ENCODE peak calls at places on chromosomes 16 and 17, in ten cellular contexts. H is foreskin fibroblast, F is endothelial cell, Z is WTC11, K is colonic mucosa, R is stomach, C is ovary, U is heart right ventricle, X is AG10803, D is lung. B is an unnamed sample.

GRCh38 chr17:7897773-7898172 is 9.2 kb downstream of the CHD3 start:
- DNase-seq in H (peak), F (no peak), Z (no peak), K (no peak), R (no peak), C (no peak), U (no peak), X (peak), D (no peak), B (peak)

GRCh38 chr16:69166946-69167930 is 19.7 kb upstream of the SNTB2 start:
- DNase-seq in H (peak), F (no peak), Z (no peak), K (no peak), R (no peak), C (no peak), U (no peak), X (no peak), D (no peak), B (peak)

GRCh38 chr17:46125831-46126230 is 67.4 kb downstream of the KANSL1 start:
- DNase-seq in H (peak), F (no peak), Z (no peak), K (no peak), R (no peak), C (no peak), U (no peak), X (no peak), D (no peak), B (no peak)

GRCh38 chr16:67666032-67666537 is 465 bp downstream of the ENKD1 start:
- DNase-seq in H (peak), F (peak), Z (peak), K (no peak), R (no peak), C (peak), U (peak), X (no peak), D (no peak), B (no peak)

GRCh38 chr17:37118738-37119137 is 170.0 kb downstream of the AATF start:
- DNase-seq in H (no peak), F (no peak), Z (no peak), K (no peak), R (no peak), C (no peak), U (no peak), X (no peak), D (no peak), B (no peak)

GRCh38 chr17:7220593-7221280 is 999 bp downstream of the ACADVL start:
- DNase-seq in H (peak), F (peak), Z (peak), K (peak), R (peak), C (peak), U (no peak), X (peak), D (peak), B (peak)

GRCh38 chr17:49183341-49183740 is 27.0 kb downstream of the GNGT2 start:
- DNase-seq in H (no peak), F (no peak), Z (no peak), K (no peak), R (no peak), C (no peak), U (no peak), X (no peak), D (no peak), B (no peak)

GRCh38 chr16:84499638-84500037 is 4.8 kb downstream of the MEAK7 start:
- DNase-seq in H (no peak), F (no peak), Z (no peak), K (no peak), R (no peak), C (no peak), U (no peak), X (no peak), D (no peak), B (no peak)

GRCh38 chr17:81676906-81677305 is 6.7 kb downstream of the ARL16 start:
- DNase-seq in H (no peak), F (no peak), Z (no peak), K (no peak), R (no peak), C (no peak), U (no peak), X (no peak), D (no peak), B (no peak)

GRCh38 chr17:21678451-21679081 is 13.8 kb upstream of the KCNJ18 start:
- DNase-seq in H (no peak), F (no peak), Z (no peak), K (no peak), R (no peak), C (no peak), U (no peak), X (no peak), D (no peak), B (no peak)

GRCh38 chr17:28331891-28332420 is 3.3 kb downstream of the IFT20 start:
- DNase-seq in H (no peak), F (no peak), Z (no peak), K (no peak), R (peak), C (no peak), U (no peak), X (no peak), D (no peak), B (no peak)

GRCh38 chr17:21058098-21058893 is 15.5 kb upstream of the USP22 start:
- DNase-seq in H (peak), F (no peak), Z (no peak), K (no peak), R (no peak), C (no peak), U (no peak), X (peak), D (no peak), B (peak)

GRCh38 chr16:88941933-88942909 is 34.8 kb downstream of the CBFA2T3 start:
- DNase-seq in H (peak), F (peak), Z (peak), K (peak), R (peak), C (peak), U (peak), X (no peak), D (peak), B (no peak)

GRCh38 chr16:73057369-73058210 is 9.7 kb upstream of the ZFHX3 start:
- DNase-seq in H (peak), F (peak), Z (peak), K (no peak), R (no peak), C (peak), U (peak), X (no peak), D (no peak), B (no peak)
- TF ChIP-seq CTCF in H (peak), F (no peak), Z (no peak), K (no peak), R (no peak), C (no peak), U (no peak), X (peak), D (no peak), B (peak)

DNA sequence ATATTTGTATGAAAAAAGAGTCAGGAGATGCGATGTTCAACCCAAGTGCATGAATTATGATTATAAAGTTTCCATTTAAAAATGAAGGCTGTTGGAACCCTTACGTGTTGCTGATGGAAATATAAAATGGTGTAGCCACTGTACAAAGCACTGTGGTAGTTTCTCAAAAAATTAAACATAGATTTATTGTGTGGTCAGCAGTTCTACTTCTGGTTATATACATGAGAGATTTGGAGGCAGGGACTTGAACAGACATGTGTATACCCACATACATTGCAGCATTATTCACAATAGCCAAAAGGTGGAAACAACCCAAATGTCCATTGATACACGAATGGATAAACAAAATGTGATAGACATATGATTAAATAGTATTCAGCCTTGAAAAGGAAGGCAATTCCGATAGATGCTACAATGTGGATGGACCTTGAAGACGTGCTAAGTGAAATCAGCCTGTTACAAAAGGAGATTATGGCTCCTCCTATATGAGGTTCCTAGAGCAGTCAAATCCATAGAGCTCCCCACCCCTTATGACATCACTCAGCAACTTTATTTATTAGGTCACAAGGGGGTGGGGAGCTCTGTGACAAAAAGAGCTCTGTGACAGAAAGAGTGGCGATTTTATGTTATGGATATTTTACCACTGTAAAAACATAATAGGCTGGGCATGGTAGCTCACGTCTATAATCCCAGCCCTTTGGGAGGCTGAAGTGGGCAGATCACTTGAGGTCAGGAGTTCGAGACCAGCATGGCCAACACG is 106.7 kb downstream of the MSI2 start:
- DNase-seq in H (no peak), F (no peak), Z (no peak), K (no peak), R (no peak), C (no peak), U (no peak), X (no peak), D (no peak), B (no peak)
- TF ChIP-seq CTCF in H (no peak), F (no peak), Z (no peak), K (no peak), R (no peak), C (no peak), U (no peak), X (no peak), D (no peak), B (no peak)

DNA sequence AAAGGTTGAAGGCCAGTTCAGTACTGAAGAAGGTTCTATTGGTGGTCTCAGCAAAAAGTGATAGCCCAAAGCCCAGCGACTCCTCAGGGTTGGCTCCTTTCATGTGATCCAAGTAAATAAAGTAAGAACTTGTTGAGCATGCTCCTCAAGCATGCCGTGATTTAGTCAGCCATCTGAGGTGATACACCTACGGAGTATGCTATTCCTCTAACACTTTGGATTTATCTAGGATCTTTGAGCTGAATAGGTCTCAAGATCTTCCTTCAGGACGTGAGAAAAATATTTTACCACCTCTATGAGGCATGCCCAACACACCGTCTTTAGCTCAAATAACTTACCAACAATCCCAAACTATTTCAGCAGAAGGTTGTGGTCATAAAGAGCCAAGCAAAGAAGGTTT is 153.3 kb upstream of the CORO6 start:
- DNase-seq in H (no peak), F (no peak), Z (no peak), K (no peak), R (no peak), C (no peak), U (no peak), X (no peak), D (no peak), B (no peak)
- TF ChIP-seq CTCF in H (no peak), F (no peak), Z (no peak), K (no peak), R (no peak), C (no peak), U (no peak), X (no peak), D (no peak), B (no peak)

GRCh38 chr17:67517335-67517734 is 140.3 kb downstream of the PITPNC1 start:
- DNase-seq in H (no peak), F (no peak), Z (no peak), K (no peak), R (no peak), C (no peak), U (no peak), X (no peak), D (no peak), B (no peak)
- TF ChIP-seq CTCF in H (no peak), F (peak), Z (no peak), K (no peak), R (no peak), C (no peak), U (no peak), X (no peak), D (no peak), B (peak)

GRCh38 chr16:72664480-72665408 is 383.2 kb downstream of the ZFHX3 start:
- DNase-seq in H (peak), F (peak), Z (peak), K (peak), R (peak), C (peak), U (peak), X (peak), D (peak), B (peak)

GRCh38 chr16:72664122-72664479 is 383.8 kb downstream of the ZFHX3 start:
- DNase-seq in H (peak), F (no peak), Z (no peak), K (no peak), R (no peak), C (no peak), U (no peak), X (no peak), D (no peak), B (no peak)

DNA sequence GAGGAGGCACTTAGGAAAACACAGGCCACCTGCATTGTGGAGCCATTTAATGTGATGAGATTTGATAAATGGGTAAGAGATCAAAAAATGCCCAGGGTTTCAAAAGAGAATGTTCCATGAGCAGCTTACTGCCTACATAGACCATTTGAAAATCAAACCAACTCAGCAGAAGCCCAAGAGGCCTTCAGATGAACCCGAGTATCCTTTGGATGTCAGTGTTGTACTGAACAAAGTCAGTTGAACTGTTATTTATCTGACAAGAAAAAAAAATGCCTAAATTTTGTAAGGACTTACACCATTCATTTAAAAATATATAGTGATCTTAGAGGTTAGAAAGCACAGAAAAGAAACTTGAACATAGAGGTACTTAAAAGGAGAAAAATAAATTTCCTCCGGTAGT is 381.7 kb downstream of the ZFHX3 start:
- DNase-seq in H (peak), F (no peak), Z (no peak), K (no peak), R (no peak), C (no peak), U (no peak), X (peak), D (no peak), B (no peak)
- TF ChIP-seq CTCF in H (no peak), F (no peak), Z (no peak), K (no peak), R (no peak), C (no peak), U (no peak), X (peak), D (no peak), B (no peak)

GRCh38 chr16:78249056-78249455 is 149.6 kb downstream of the WWOX start:
- DNase-seq in H (no peak), F (peak), Z (peak), K (no peak), R (peak), C (no peak), U (peak), X (no peak), D (peak), B (no peak)
- TF ChIP-seq CTCF in H (no peak), F (no peak), Z (no peak), K (no peak), R (no peak), C (no peak), U (no peak), X (no peak), D (no peak), B (no peak)

DNA sequence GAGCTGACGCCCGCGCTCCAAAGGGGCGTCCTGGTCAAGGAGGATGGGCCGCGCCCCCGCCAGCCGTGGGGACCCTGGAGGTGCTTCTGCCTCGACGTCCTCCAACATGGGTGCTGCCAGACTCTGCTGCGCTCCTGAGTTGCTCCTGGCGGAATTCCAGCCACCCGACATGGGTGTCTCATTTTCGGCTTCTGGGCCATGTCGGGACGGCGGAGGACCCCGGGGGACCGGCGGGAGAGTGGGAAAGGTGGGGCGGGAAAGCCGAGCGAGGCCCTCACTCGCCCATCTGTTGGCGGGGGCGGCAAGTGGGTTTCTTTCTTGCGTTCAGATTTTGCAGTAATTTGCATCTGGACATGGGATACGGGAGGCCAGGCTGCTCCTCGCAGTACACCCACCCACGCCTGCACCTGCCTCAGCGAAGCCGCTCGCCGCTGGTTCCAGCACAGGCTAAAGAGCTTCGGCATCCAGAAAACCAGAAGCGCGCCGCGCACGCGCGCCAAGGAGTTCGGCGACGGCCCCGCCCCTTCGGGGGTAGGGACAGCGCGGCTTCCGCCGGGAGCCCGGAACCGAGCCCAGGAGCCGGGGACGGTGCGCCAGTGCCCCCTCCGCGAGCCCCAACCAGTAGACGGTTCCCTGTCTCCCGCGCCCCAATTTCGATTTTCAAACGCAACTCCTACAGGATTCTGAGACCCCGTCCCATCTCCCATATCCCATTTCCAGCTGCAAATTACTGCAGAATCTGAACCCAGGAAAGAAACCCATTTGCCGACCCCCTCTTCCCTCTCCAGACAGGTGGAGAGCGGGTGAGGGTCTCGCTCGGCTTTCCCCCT is at the start of gene ARMC7:
- DNase-seq in H (peak), F (peak), Z (peak), K (peak), R (peak), C (peak), U (peak), X (peak), D (peak), B (peak)
- TF ChIP-seq CTCF in H (no peak), F (no peak), Z (no peak), K (no peak), R (no peak), C (no peak), U (no peak), X (no peak), D (no peak), B (no peak)

GRCh38 chr17:34991606-34992005 is 11.3 kb downstream of the LIG3 start:
- DNase-seq in H (no peak), F (no peak), Z (no peak), K (no peak), R (no peak), C (no peak), U (no peak), X (no peak), D (no peak), B (no peak)
- TF ChIP-seq CTCF in H (no peak), F (no peak), Z (no peak), K (no peak), R (no peak), C (no peak), U (no peak), X (no peak), D (no peak), B (no peak)

B was measured in HFFc6.